ENCODE peak calls at places on chromosomes 2 and 18, in nine cellular contexts. One of them, this sample, is unnamed.

GRCh38 chr2:229714080-229714735 is at the start of gene DNER:
- DNase-seq in ELR: peak
- DNase-seq in fibroblast of mammary gland: no peak
- DNase-seq in activated T-helper 9 cell treated with anti-CD3 and anti-CD28 coated beads, Interleukin-2, amount 50 U/mL, for 16 hours: peak
- DNase-seq in SJSA1: no peak
- DNase-seq in activated CD8-positive, alpha-beta memory T cell treated with anti-CD3 and anti-CD28 coated beads for 24 hours: peak
- DNase-seq in germinal center: peak
- DNase-seq in ecto neural progenitor cell: peak
- DNase-seq in fibroblast of lung: no peak
- DNase-seq in this sample: peak

GRCh38 chr2:88737385-88737784 is 45.9 kb downstream of the RPIA start:
- DNase-seq in fibroblast of lung: peak
- DNase-seq in ecto neural progenitor cell: no peak
- DNase-seq in activated T-helper 9 cell treated with anti-CD3 and anti-CD28 coated beads, Interleukin-2, amount 50 U/mL, for 16 hours: no peak
- DNase-seq in activated CD8-positive, alpha-beta memory T cell treated with anti-CD3 and anti-CD28 coated beads for 24 hours: no peak
- DNase-seq in SJSA1: peak
- DNase-seq in fibroblast of mammary gland: no peak
- DNase-seq in germinal center: no peak
- DNase-seq in ELR: peak
- DNase-seq in this sample: no peak

GRCh38 chr2:171036532-171036931 is 107.5 kb downstream of the GORASP2 start:
- DNase-seq in germinal center: no peak
- DNase-seq in activated CD8-positive, alpha-beta memory T cell treated with anti-CD3 and anti-CD28 coated beads for 24 hours: no peak
- DNase-seq in fibroblast of lung: no peak
- DNase-seq in activated T-helper 9 cell treated with anti-CD3 and anti-CD28 coated beads, Interleukin-2, amount 50 U/mL, for 16 hours: no peak
- DNase-seq in ELR: no peak
- DNase-seq in ecto neural progenitor cell: no peak
- DNase-seq in SJSA1: no peak
- DNase-seq in fibroblast of mammary gland: no peak
- DNase-seq in this sample: no peak

GRCh38 chr18:79548621-79548985 is 131.0 kb upstream of the CTDP1 start:
- DNase-seq in germinal center: no peak
- DNase-seq in ecto neural progenitor cell: no peak
- DNase-seq in SJSA1: no peak
- DNase-seq in activated T-helper 9 cell treated with anti-CD3 and anti-CD28 coated beads, Interleukin-2, amount 50 U/mL, for 16 hours: no peak
- DNase-seq in ELR: no peak
- DNase-seq in activated CD8-positive, alpha-beta memory T cell treated with anti-CD3 and anti-CD28 coated beads for 24 hours: no peak
- DNase-seq in fibroblast of lung: no peak
- DNase-seq in fibroblast of mammary gland: no peak
- DNase-seq in this sample: no peak

GRCh38 chr2:144032566-144032965 is 487.4 kb downstream of the ZEB2 start:
- DNase-seq in ecto neural progenitor cell: no peak
- DNase-seq in germinal center: no peak
- DNase-seq in ELR: no peak
- DNase-seq in SJSA1: no peak
- DNase-seq in fibroblast of lung: peak
- DNase-seq in fibroblast of mammary gland: peak
- DNase-seq in activated T-helper 9 cell treated with anti-CD3 and anti-CD28 coated beads, Interleukin-2, amount 50 U/mL, for 16 hours: no peak
- DNase-seq in activated CD8-positive, alpha-beta memory T cell treated with anti-CD3 and anti-CD28 coated beads for 24 hours: no peak
- DNase-seq in this sample: peak

GRCh38 chr2:71813801-71814470 is 333.7 kb downstream of the CYP26B1 start:
- DNase-seq in activated CD8-positive, alpha-beta memory T cell treated with anti-CD3 and anti-CD28 coated beads for 24 hours: peak
- DNase-seq in ecto neural progenitor cell: peak
- DNase-seq in activated T-helper 9 cell treated with anti-CD3 and anti-CD28 coated beads, Interleukin-2, amount 50 U/mL, for 16 hours: no peak
- DNase-seq in SJSA1: peak
- DNase-seq in fibroblast of lung: no peak
- DNase-seq in germinal center: no peak
- DNase-seq in ELR: no peak
- DNase-seq in fibroblast of mammary gland: peak
- DNase-seq in this sample: no peak

GRCh38 chr2:149360106-149360505 is 29.7 kb downstream of the LYPD6 start:
- DNase-seq in activated CD8-positive, alpha-beta memory T cell treated with anti-CD3 and anti-CD28 coated beads for 24 hours: no peak
- DNase-seq in SJSA1: no peak
- DNase-seq in fibroblast of lung: peak
- DNase-seq in germinal center: no peak
- DNase-seq in ELR: peak
- DNase-seq in ecto neural progenitor cell: no peak
- DNase-seq in activated T-helper 9 cell treated with anti-CD3 and anti-CD28 coated beads, Interleukin-2, amount 50 U/mL, for 16 hours: no peak
- DNase-seq in fibroblast of mammary gland: no peak
- DNase-seq in this sample: peak

GRCh38 chr2:673615-674318 is 3.4 kb downstream of the TMEM18 start:
- DNase-seq in germinal center: no peak
- DNase-seq in activated T-helper 9 cell treated with anti-CD3 and anti-CD28 coated beads, Interleukin-2, amount 50 U/mL, for 16 hours: no peak
- DNase-seq in ecto neural progenitor cell: peak
- DNase-seq in fibroblast of lung: peak
- DNase-seq in ELR: peak
- DNase-seq in SJSA1: no peak
- DNase-seq in activated CD8-positive, alpha-beta memory T cell treated with anti-CD3 and anti-CD28 coated beads for 24 hours: no peak
- DNase-seq in fibroblast of mammary gland: peak
- DNase-seq in this sample: peak

GRCh38 chr18:69754108-69754507 is 193.6 kb downstream of the CD226 start:
- DNase-seq in fibroblast of lung: peak
- DNase-seq in activated T-helper 9 cell treated with anti-CD3 and anti-CD28 coated beads, Interleukin-2, amount 50 U/mL, for 16 hours: no peak
- DNase-seq in germinal center: no peak
- DNase-seq in fibroblast of mammary gland: no peak
- DNase-seq in activated CD8-positive, alpha-beta memory T cell treated with anti-CD3 and anti-CD28 coated beads for 24 hours: no peak
- DNase-seq in ecto neural progenitor cell: no peak
- DNase-seq in ELR: no peak
- DNase-seq in SJSA1: no peak
- DNase-seq in this sample: no peak

GRCh38 chr2:217698691-217699090 is 304.1 kb downstream of the TNS1 start:
- DNase-seq in fibroblast of mammary gland: no peak
- DNase-seq in activated CD8-positive, alpha-beta memory T cell treated with anti-CD3 and anti-CD28 coated beads for 24 hours: no peak
- DNase-seq in germinal center: no peak
- DNase-seq in fibroblast of lung: no peak
- DNase-seq in SJSA1: no peak
- DNase-seq in ecto neural progenitor cell: no peak
- DNase-seq in ELR: no peak
- DNase-seq in activated T-helper 9 cell treated with anti-CD3 and anti-CD28 coated beads, Interleukin-2, amount 50 U/mL, for 16 hours: no peak
- DNase-seq in this sample: no peak

GRCh38 chr18:67475673-67476072 is 40.8 kb downstream of the DSEL start:
- DNase-seq in ELR: no peak
- DNase-seq in fibroblast of lung: peak
- DNase-seq in ecto neural progenitor cell: no peak
- DNase-seq in activated T-helper 9 cell treated with anti-CD3 and anti-CD28 coated beads, Interleukin-2, amount 50 U/mL, for 16 hours: no peak
- DNase-seq in SJSA1: no peak
- DNase-seq in activated CD8-positive, alpha-beta memory T cell treated with anti-CD3 and anti-CD28 coated beads for 24 hours: no peak
- DNase-seq in germinal center: no peak
- DNase-seq in fibroblast of mammary gland: peak
- DNase-seq in this sample: peak

GRCh38 chr2:166042768-166043390 is 84.9 kb downstream of the SCN1A start:
- DNase-seq in activated CD8-positive, alpha-beta memory T cell treated with anti-CD3 and anti-CD28 coated beads for 24 hours: no peak
- DNase-seq in activated T-helper 9 cell treated with anti-CD3 and anti-CD28 coated beads, Interleukin-2, amount 50 U/mL, for 16 hours: no peak
- DNase-seq in SJSA1: no peak
- DNase-seq in fibroblast of mammary gland: peak
- DNase-seq in ecto neural progenitor cell: no peak
- DNase-seq in fibroblast of lung: peak
- DNase-seq in ELR: peak
- DNase-seq in germinal center: no peak
- DNase-seq in this sample: peak

GRCh38 chr18:11154983-11155759 is 5.8 kb upstream of the PIEZO2 start:
- DNase-seq in SJSA1: no peak
- DNase-seq in fibroblast of lung: no peak
- DNase-seq in germinal center: no peak
- DNase-seq in ecto neural progenitor cell: no peak
- DNase-seq in fibroblast of mammary gland: no peak
- DNase-seq in activated CD8-positive, alpha-beta memory T cell treated with anti-CD3 and anti-CD28 coated beads for 24 hours: no peak
- DNase-seq in ELR: no peak
- DNase-seq in activated T-helper 9 cell treated with anti-CD3 and anti-CD28 coated beads, Interleukin-2, amount 50 U/mL, for 16 hours: no peak
- DNase-seq in this sample: no peak

GRCh38 chr18:45291616-45292612 is 323.4 kb upstream of the SLC14A2 start:
- DNase-seq in activated T-helper 9 cell treated with anti-CD3 and anti-CD28 coated beads, Interleukin-2, amount 50 U/mL, for 16 hours: no peak
- DNase-seq in activated CD8-positive, alpha-beta memory T cell treated with anti-CD3 and anti-CD28 coated beads for 24 hours: no peak
- DNase-seq in SJSA1: peak
- DNase-seq in germinal center: no peak
- DNase-seq in fibroblast of mammary gland: peak
- DNase-seq in fibroblast of lung: peak
- DNase-seq in ELR: peak
- DNase-seq in ecto neural progenitor cell: no peak
- DNase-seq in this sample: no peak

GRCh38 chr2:47058061-47058931 is 96.8 kb downstream of the STPG4 start:
- DNase-seq in fibroblast of lung: no peak
- DNase-seq in ELR: no peak
- DNase-seq in germinal center: no peak
- DNase-seq in SJSA1: no peak
- DNase-seq in activated T-helper 9 cell treated with anti-CD3 and anti-CD28 coated beads, Interleukin-2, amount 50 U/mL, for 16 hours: no peak
- DNase-seq in ecto neural progenitor cell: no peak
- DNase-seq in activated CD8-positive, alpha-beta memory T cell treated with anti-CD3 and anti-CD28 coated beads for 24 hours: no peak
- DNase-seq in fibroblast of mammary gland: peak
- DNase-seq in this sample: peak

GRCh38 chr2:64485961-64486360 is 32.0 kb downstream of the LGALSL start:
- DNase-seq in fibroblast of lung: no peak
- DNase-seq in ELR: no peak
- DNase-seq in activated CD8-positive, alpha-beta memory T cell treated with anti-CD3 and anti-CD28 coated beads for 24 hours: no peak
- DNase-seq in SJSA1: no peak
- DNase-seq in fibroblast of mammary gland: peak
- DNase-seq in ecto neural progenitor cell: no peak
- DNase-seq in activated T-helper 9 cell treated with anti-CD3 and anti-CD28 coated beads, Interleukin-2, amount 50 U/mL, for 16 hours: no peak
- DNase-seq in germinal center: no peak
- DNase-seq in this sample: no peak

GRCh38 chr18:54946149-54946581 is 13.1 kb downstream of the CCDC68 start:
- DNase-seq in ecto neural progenitor cell: no peak
- DNase-seq in SJSA1: no peak
- DNase-seq in germinal center: peak
- DNase-seq in fibroblast of lung: peak
- DNase-seq in activated CD8-positive, alpha-beta memory T cell treated with anti-CD3 and anti-CD28 coated beads for 24 hours: peak
- DNase-seq in activated T-helper 9 cell treated with anti-CD3 and anti-CD28 coated beads, Interleukin-2, amount 50 U/mL, for 16 hours: no peak
- DNase-seq in ELR: peak
- DNase-seq in fibroblast of mammary gland: no peak
- DNase-seq in this sample: peak

GRCh38 chr18:48031641-48032040 is 101.2 kb upstream of the SMAD2 start:
- DNase-seq in activated T-helper 9 cell treated with anti-CD3 and anti-CD28 coated beads, Interleukin-2, amount 50 U/mL, for 16 hours: no peak
- DNase-seq in ELR: no peak
- DNase-seq in ecto neural progenitor cell: no peak
- DNase-seq in activated CD8-positive, alpha-beta memory T cell treated with anti-CD3 and anti-CD28 coated beads for 24 hours: no peak
- DNase-seq in fibroblast of lung: no peak
- DNase-seq in SJSA1: no peak
- DNase-seq in germinal center: no peak
- DNase-seq in fibroblast of mammary gland: no peak
- DNase-seq in this sample: no peak

GRCh38 chr2:147683380-147683779 is 161.4 kb upstream of the ACVR2A start:
- DNase-seq in fibroblast of mammary gland: no peak
- DNase-seq in ELR: no peak
- DNase-seq in germinal center: no peak
- DNase-seq in activated T-helper 9 cell treated with anti-CD3 and anti-CD28 coated beads, Interleukin-2, amount 50 U/mL, for 16 hours: no peak
- DNase-seq in ecto neural progenitor cell: no peak
- DNase-seq in fibroblast of lung: no peak
- DNase-seq in SJSA1: no peak
- DNase-seq in activated CD8-positive, alpha-beta memory T cell treated with anti-CD3 and anti-CD28 coated beads for 24 hours: no peak
- DNase-seq in this sample: no peak

GRCh38 chr18:9862686-9863085 is 23.1 kb upstream of the TXNDC2 start:
- DNase-seq in germinal center: no peak
- DNase-seq in fibroblast of mammary gland: no peak
- DNase-seq in fibroblast of lung: no peak
- DNase-seq in activated CD8-positive, alpha-beta memory T cell treated with anti-CD3 and anti-CD28 coated beads for 24 hours: no peak
- DNase-seq in ecto neural progenitor cell: no peak
- DNase-seq in ELR: no peak
- DNase-seq in activated T-helper 9 cell treated with anti-CD3 and anti-CD28 coated beads, Interleukin-2, amount 50 U/mL, for 16 hours: no peak
- DNase-seq in SJSA1: no peak
- DNase-seq in this sample: no peak

GRCh38 chr2:162086904-162087303 is 12.9 kb upstream of the DPP4 start:
- DNase-seq in ELR: peak
- DNase-seq in fibroblast of lung: peak
- DNase-seq in fibroblast of mammary gland: peak
- DNase-seq in activated T-helper 9 cell treated with anti-CD3 and anti-CD28 coated beads, Interleukin-2, amount 50 U/mL, for 16 hours: no peak
- DNase-seq in ecto neural progenitor cell: no peak
- DNase-seq in germinal center: no peak
- DNase-seq in SJSA1: no peak
- DNase-seq in activated CD8-positive, alpha-beta memory T cell treated with anti-CD3 and anti-CD28 coated beads for 24 hours: no peak
- DNase-seq in this sample: peak

GRCh38 chr2:231250698-231251097 is 52.3 kb downstream of the ARMC9 start:
- DNase-seq in activated T-helper 9 cell treated with anti-CD3 and anti-CD28 coated beads, Interleukin-2, amount 50 U/mL, for 16 hours: no peak
- DNase-seq in fibroblast of mammary gland: no peak
- DNase-seq in ecto neural progenitor cell: no peak
- DNase-seq in fibroblast of lung: no peak
- DNase-seq in SJSA1: no peak
- DNase-seq in ELR: no peak
- DNase-seq in activated CD8-positive, alpha-beta memory T cell treated with anti-CD3 and anti-CD28 coated beads for 24 hours: no peak
- DNase-seq in germinal center: no peak
- DNase-seq in this sample: no peak

GRCh38 chr2:45242161-45242741 is 233.0 kb upstream of the SIX2 start:
- DNase-seq in activated CD8-positive, alpha-beta memory T cell treated with anti-CD3 and anti-CD28 coated beads for 24 hours: no peak
- DNase-seq in fibroblast of lung: peak
- DNase-seq in SJSA1: no peak
- DNase-seq in fibroblast of mammary gland: peak
- DNase-seq in ELR: peak
- DNase-seq in activated T-helper 9 cell treated with anti-CD3 and anti-CD28 coated beads, Interleukin-2, amount 50 U/mL, for 16 hours: no peak
- DNase-seq in ecto neural progenitor cell: no peak
- DNase-seq in germinal center: no peak
- DNase-seq in this sample: no peak

GRCh38 chr2:1977655-1978054 is 233.3 kb upstream of the PXDN start:
- DNase-seq in fibroblast of lung: no peak
- DNase-seq in germinal center: no peak
- DNase-seq in activated T-helper 9 cell treated with anti-CD3 and anti-CD28 coated beads, Interleukin-2, amount 50 U/mL, for 16 hours: no peak
- DNase-seq in ecto neural progenitor cell: no peak
- DNase-seq in ELR: no peak
- DNase-seq in activated CD8-positive, alpha-beta memory T cell treated with anti-CD3 and anti-CD28 coated beads for 24 hours: no peak
- DNase-seq in fibroblast of mammary gland: no peak
- DNase-seq in SJSA1: no peak
- DNase-seq in this sample: no peak

GRCh38 chr2:106193491-106193976 is 567 bp downstream of the UXS1 start:
- DNase-seq in ELR: peak
- DNase-seq in ecto neural progenitor cell: peak
- DNase-seq in germinal center: peak
- DNase-seq in fibroblast of mammary gland: no peak
- DNase-seq in activated CD8-positive, alpha-beta memory T cell treated with anti-CD3 and anti-CD28 coated beads for 24 hours: peak
- DNase-seq in SJSA1: peak
- DNase-seq in fibroblast of lung: no peak
- DNase-seq in activated T-helper 9 cell treated with anti-CD3 and anti-CD28 coated beads, Interleukin-2, amount 50 U/mL, for 16 hours: no peak
- DNase-seq in this sample: peak

GRCh38 chr2:240730506-240731326 is 39.0 kb downstream of the AQP12A start:
- DNase-seq in ecto neural progenitor cell: no peak
- DNase-seq in SJSA1: no peak
- DNase-seq in germinal center: no peak
- DNase-seq in fibroblast of mammary gland: no peak
- DNase-seq in activated CD8-positive, alpha-beta memory T cell treated with anti-CD3 and anti-CD28 coated beads for 24 hours: no peak
- DNase-seq in ELR: no peak
- DNase-seq in activated T-helper 9 cell treated with anti-CD3 and anti-CD28 coated beads, Interleukin-2, amount 50 U/mL, for 16 hours: no peak
- DNase-seq in fibroblast of lung: no peak
- DNase-seq in this sample: no peak

GRCh38 chr18:48452863-48453323 is 43.7 kb upstream of the ZBTB7C start:
- DNase-seq in SJSA1: no peak
- DNase-seq in ELR: no peak
- DNase-seq in fibroblast of lung: peak
- DNase-seq in germinal center: no peak
- DNase-seq in activated T-helper 9 cell treated with anti-CD3 and anti-CD28 coated beads, Interleukin-2, amount 50 U/mL, for 16 hours: no peak
- DNase-seq in fibroblast of mammary gland: no peak
- DNase-seq in ecto neural progenitor cell: no peak
- DNase-seq in activated CD8-positive, alpha-beta memory T cell treated with anti-CD3 and anti-CD28 coated beads for 24 hours: no peak
- DNase-seq in this sample: no peak

GRCh38 chr2:54947596-54948519 is 102.4 kb downstream of the RTN4 start:
- DNase-seq in ELR: no peak
- DNase-seq in fibroblast of mammary gland: no peak
- DNase-seq in activated T-helper 9 cell treated with anti-CD3 and anti-CD28 coated beads, Interleukin-2, amount 50 U/mL, for 16 hours: no peak
- DNase-seq in SJSA1: no peak
- DNase-seq in germinal center: no peak
- DNase-seq in activated CD8-positive, alpha-beta memory T cell treated with anti-CD3 and anti-CD28 coated beads for 24 hours: no peak
- DNase-seq in fibroblast of lung: no peak
- DNase-seq in ecto neural progenitor cell: no peak
- DNase-seq in this sample: no peak

GRCh38 chr18:54396755-54397154 is 39.0 kb downstream of the C18orf54 start:
- DNase-seq in activated T-helper 9 cell treated with anti-CD3 and anti-CD28 coated beads, Interleukin-2, amount 50 U/mL, for 16 hours: no peak
- DNase-seq in germinal center: no peak
- DNase-seq in fibroblast of mammary gland: no peak
- DNase-seq in ELR: no peak
- DNase-seq in fibroblast of lung: no peak
- DNase-seq in ecto neural progenitor cell: no peak
- DNase-seq in activated CD8-positive, alpha-beta memory T cell treated with anti-CD3 and anti-CD28 coated beads for 24 hours: no peak
- DNase-seq in SJSA1: no peak
- DNase-seq in this sample: no peak

This sample was measured in HCEC 1CT.